ENCODE peak calls at places on chromosomes 7 and 10, in ten cellular contexts. I is smooth muscle cell of the brain vasculature; M is SHP77; P is stimulated activated CD4-positive, alpha-beta T cell treated with anti-CD3 and anti-CD28 coated beads, Interleukin-15, amount 100 ng/mL, for 24 hours; A is AG04450; V is epithelial cell of proximal tubule; H is RPMI8226; W is stimulated activated CD8-positive, alpha-beta memory T cell treated with anti-CD3 and anti-CD28 coated beads, Interleukin-15, amount 100 ng/mL, for 24 hours; R is fibroblast of pulmonary artery; C is psoas muscle. B is an unnamed sample.

GRCh38 chr7:5997210-5997808 is 11.5 kb downstream of the PMS2 start:
- DNase-seq in W (no peak), C (no peak), R (peak), M (peak), P (peak), A (peak), H (peak), I (peak), V (no peak), B (peak)

GRCh38 chr7:45969940-45970339 is 48.9 kb upstream of the IGFBP3 start:
- DNase-seq in A (no peak), R (no peak), I (no peak), P (no peak), V (no peak), H (no peak), W (no peak), C (no peak), M (no peak), B (no peak)

GRCh38 chr10:99982728-99983127 is 27.0 kb downstream of the DNMBP start:
- DNase-seq in P (no peak), R (no peak), A (no peak), W (no peak), I (no peak), H (no peak), V (no peak), C (no peak), M (no peak), B (no peak)

GRCh38 chr7:55185941-55186609 is 167.3 kb downstream of the EGFR start:
- DNase-seq in P (peak), I (peak), A (peak), V (peak), R (peak), C (peak), M (no peak), H (no peak), W (no peak), B (peak)

GRCh38 chr10:65194555-65194954 is 1673.4 kb downstream of the REEP3 start:
- DNase-seq in M (no peak), A (no peak), C (no peak), R (peak), H (no peak), V (no peak), W (no peak), P (no peak), I (peak), B (no peak)

GRCh38 chr7:50988988-50989387 is 206.3 kb upstream of the GRB10 start:
- DNase-seq in R (no peak), V (no peak), H (no peak), P (no peak), C (no peak), W (no peak), I (no peak), A (no peak), M (no peak), B (no peak)

GRCh38 chr7:75981450-75982305 is 12.7 kb downstream of the TMEM120A start:
- DNase-seq in I (no peak), V (no peak), R (no peak), P (no peak), A (no peak), M (no peak), C (peak), H (no peak), W (no peak), B (peak)

GRCh38 chr7:93890464-93891068 is at the start of gene TFPI2:
- DNase-seq in I (no peak), A (no peak), V (peak), C (no peak), M (no peak), H (no peak), R (peak), W (no peak), P (peak), B (peak)

GRCh38 chr10:132002004-132002403 is 20.3 kb upstream of the BNIP3 start:
- DNase-seq in V (no peak), R (no peak), P (no peak), A (no peak), C (no peak), I (no peak), M (no peak), W (no peak), H (no peak), B (no peak)

GRCh38 chr7:22859676-22860290 is 37.1 kb upstream of the TOMM7 start:
- DNase-seq in R (peak), V (no peak), C (no peak), A (no peak), I (no peak), P (no peak), H (no peak), W (no peak), M (no peak), B (no peak)

GRCh38 chr7:64045301-64046040 is at the start of gene ZNF727:
- DNase-seq in P (peak), V (no peak), I (no peak), R (no peak), A (no peak), M (peak), C (peak), H (peak), W (peak), B (no peak)

GRCh38 chr10:113515521-113516045 is 37.3 kb upstream of the HABP2 start:
- DNase-seq in V (no peak), W (no peak), R (no peak), M (no peak), C (no peak), A (no peak), H (no peak), P (no peak), I (peak), B (no peak)

GRCh38 chr7:24932815-24933214 is 47.2 kb downstream of the OSBPL3 start:
- DNase-seq in I (no peak), C (no peak), P (no peak), M (no peak), W (no peak), R (no peak), A (no peak), V (peak), H (no peak), B (no peak)

GRCh38 chr10:61284222-61284890 is 168.8 kb downstream of the TMEM26 start:
- DNase-seq in H (peak), R (peak), V (peak), M (no peak), P (no peak), A (peak), W (no peak), I (peak), C (no peak), B (peak)

GRCh38 chr10:4067552-4068254 is 282.7 kb upstream of the KLF6 start:
- DNase-seq in R (peak), C (no peak), V (no peak), I (no peak), W (no peak), P (peak), M (no peak), H (no peak), A (no peak), B (peak)

GRCh38 chr7:99975782-99976521 is at the start of gene AZGP1:
- DNase-seq in C (no peak), M (no peak), W (no peak), H (peak), V (no peak), A (no peak), I (no peak), R (no peak), P (no peak), B (no peak)

GRCh38 chr10:118729200-118729599 is 25.6 kb downstream of the CACUL1 start:
- DNase-seq in H (no peak), P (no peak), A (no peak), V (no peak), I (no peak), W (no peak), C (no peak), M (no peak), R (no peak), B (no peak)

GRCh38 chr7:107125475-107125874 is 43.3 kb upstream of the HBP1 start:
- DNase-seq in W (no peak), I (no peak), A (no peak), V (no peak), H (no peak), P (no peak), C (no peak), R (no peak), M (peak), B (no peak)

GRCh38 chr10:14605231-14605925 is 169.3 kb downstream of the FAM107B start:
- DNase-seq in C (no peak), M (no peak), P (peak), A (no peak), R (peak), H (no peak), V (peak), W (no peak), I (no peak), B (peak)

GRCh38 chr7:85564861-85565630 is 378.2 kb upstream of the SEMA3D start:
- DNase-seq in A (no peak), P (no peak), H (no peak), R (peak), V (no peak), I (no peak), C (no peak), W (no peak), M (no peak), B (no peak)

GRCh38 chr10:116278832-116279231 is 5.8 kb upstream of the GFRA1 start:
- DNase-seq in C (no peak), W (no peak), H (no peak), A (no peak), V (no peak), R (no peak), P (no peak), M (no peak), I (no peak), B (peak)

GRCh38 chr7:157007470-157008066 is 2.9 kb downstream of the MNX1 start:
- DNase-seq in I (no peak), M (no peak), A (no peak), W (no peak), V (no peak), P (no peak), R (no peak), C (no peak), H (no peak), B (peak)

GRCh38 chr10:33734393-33735110 is 400.1 kb upstream of the NRP1 start:
- DNase-seq in M (no peak), V (no peak), R (no peak), A (no peak), C (no peak), H (peak), I (no peak), P (no peak), W (no peak), B (no peak)

GRCh38 chr7:52311886-52312285 is 723.5 kb upstream of the POM121L12 start:
- DNase-seq in V (no peak), I (no peak), H (no peak), P (no peak), C (no peak), M (no peak), R (no peak), A (no peak), W (no peak), B (no peak)

GRCh38 chr10:81093056-81093455 is 555.4 kb downstream of the SH2D4B start:
- DNase-seq in C (no peak), W (no peak), M (no peak), I (no peak), H (no peak), R (no peak), V (no peak), A (no peak), P (no peak), B (no peak)

GRCh38 chr10:109773818-109774440 is 149.4 kb downstream of the XPNPEP1 start:
- DNase-seq in I (peak), C (no peak), R (peak), H (peak), V (no peak), A (no peak), M (peak), P (no peak), W (no peak), B (peak)

GRCh38 chr10:125414998-125415397 is 254.6 kb upstream of the CTBP2 start:
- DNase-seq in H (no peak), A (no peak), P (no peak), C (no peak), M (no peak), W (no peak), I (no peak), R (no peak), V (no peak), B (no peak)

GRCh38 chr7:28473567-28474266 is 61.4 kb downstream of the CREB5 start:
- DNase-seq in H (no peak), M (no peak), P (no peak), C (peak), W (no peak), V (no peak), A (no peak), R (no peak), I (no peak), B (no peak)

GRCh38 chr7:150829426-150829825 is 22.9 kb upstream of the AOC1 start:
- DNase-seq in A (no peak), C (no peak), P (no peak), V (no peak), I (no peak), R (no peak), H (no peak), M (no peak), W (no peak), B (no peak)

GRCh38 chr10:127577376-127577775 is 28.3 kb downstream of the NPS start:
- DNase-seq in I (no peak), M (no peak), W (no peak), C (no peak), P (no peak), H (no peak), V (no peak), R (peak), A (no peak), B (no peak)

GRCh38 chr10:97778452-97779302 is 6.9 kb upstream of the SFRP5 start:
- DNase-seq in W (no peak), R (no peak), M (no peak), P (no peak), V (no peak), C (no peak), H (no peak), I (peak), A (no peak), B (no peak)

GRCh38 chr10:80500572-80501380 is 36.9 kb upstream of the SH2D4B start:
- DNase-seq in W (no peak), P (peak), C (peak), R (peak), I (no peak), M (no peak), H (no peak), V (no peak), A (no peak), B (peak)